ENCODE peak calls at places on chromosome 4, in seven cellular contexts. M is AG08395; E is activated CD4-positive, alpha-beta T cell treated with anti-CD3 and anti-CD28 coated beads for 48 hours; X is MCF 10A; S is nephron progenitor cell; L is right lobe of liver; U is HCT116. I is an unnamed sample.

GRCh38 chr4:38034986-38035882 is 75.0 kb downstream of the PTTG2 start:
- DNase-seq in M (peak; percentile 74), E (peak; percentile 30), X (peak; percentile 79), S (no peak), L (no peak), U (peak; percentile 44), I (no peak)

GRCh38 chr4:140756292-140757219 is at the start of gene TBC1D9:
- DNase-seq in M (peak; percentile 67), E (peak; percentile 6), X (peak; percentile 92), S (peak; percentile 76), L (peak; percentile 88), U (peak; percentile 86), I (peak; percentile 60)

GRCh38 chr4:184282895-184283654 is 65.4 kb upstream of the ENPP6 start:
- DNase-seq in M (no peak), E (peak; percentile 57), X (no peak), S (no peak), L (no peak), U (no peak), I (peak; percentile 12)

GRCh38 chr4:10417720-10418119 is 39.5 kb downstream of the ZNF518B start:
- DNase-seq in M (no peak), E (no peak), X (no peak), S (no peak), L (no peak), U (no peak), I (no peak)

GRCh38 chr4:82043081-82043808 is 330.5 kb downstream of the HNRNPD start:
- DNase-seq in M (no peak), E (no peak), X (peak; percentile 58), S (peak; percentile 11), L (peak; percentile 20), U (no peak), I (no peak)

GRCh38 chr4:6364146-6364545 is 94.5 kb downstream of the WFS1 start:
- DNase-seq in M (no peak), E (no peak), X (no peak), S (no peak), L (no peak), U (no peak), I (no peak)

GRCh38 chr4:38560340-38560739 is 103.7 kb upstream of the KLF3 start:
- DNase-seq in M (no peak), E (no peak), X (no peak), S (no peak), L (no peak), U (no peak), I (no peak)

GRCh38 chr4:99966692-99967091 is 16.6 kb upstream of the H2AZ1 start:
- DNase-seq in M (no peak), E (no peak), X (peak; percentile 22), S (no peak), L (no peak), U (no peak), I (no peak)

GRCh38 chr4:102521570-102522553 is 20.7 kb downstream of the NFKB1 start:
- DNase-seq in M (no peak), E (no peak), X (no peak), S (no peak), L (no peak), U (no peak), I (no peak)

GRCh38 chr4:56937262-56937661 is 29.6 kb downstream of the REST start:
- DNase-seq in M (peak; percentile 61), E (no peak), X (peak; percentile 73), S (no peak), L (no peak), U (peak; percentile 35), I (no peak)

GRCh38 chr4:40972722-40973121 is 223.0 kb downstream of the NSUN7 start:
- DNase-seq in M (no peak), E (no peak), X (no peak), S (no peak), L (no peak), U (no peak), I (no peak)

GRCh38 chr4:156290811-156291210 is 337.1 kb upstream of the CTSO start:
- DNase-seq in M (no peak), E (no peak), X (no peak), S (no peak), L (no peak), U (no peak), I (no peak)

GRCh38 chr4:135497563-135498152 is 1296.1 kb upstream of the PABPC4L start:
- DNase-seq in M (no peak), E (no peak), X (no peak), S (no peak), L (no peak), U (no peak), I (no peak)

I was measured in NCI-H1417 treated with DMSO at 0.1 percent for 48 hours.